ENCODE peak calls at places on chromosomes 16 and 17, in eight cellular contexts. O, Q, X, I, Y, C, D and B are unnamed samples.

GRCh38 chr16:19912445-19913305 is 28.0 kb upstream of the GPRC5B start:
- DNase-seq in O (no peak), Q (no peak), X (no peak), I (no peak), Y (no peak), C (no peak), D (no peak), B (no peak)

GRCh38 chr16:83781-84615 is 6.0 kb downstream of the MPG start:
- DNase-seq in O (no peak), Q (no peak), X (no peak), I (no peak), Y (no peak), C (no peak), D (peak), B (no peak)

GRCh38 chr17:50689956-50690886 is 17.5 kb downstream of the ANKRD40 start:
- DNase-seq in O (peak), Q (no peak), X (no peak), I (peak), Y (no peak), C (no peak), D (no peak), B (peak)

GRCh38 chr16:30510392-30510938 is 15.9 kb downstream of the ZNF768 start:
- DNase-seq in O (no peak), Q (no peak), X (no peak), I (no peak), Y (no peak), C (no peak), D (no peak), B (no peak)

GRCh38 chr16:56610017-56610608 is 1.7 kb downstream of the MT2A start:
- DNase-seq in O (peak), Q (peak), X (peak), I (peak), Y (no peak), C (peak), D (no peak), B (peak)

GRCh38 chr17:44607836-44608690 is 48.2 kb upstream of the MEIOC start:
- DNase-seq in O (no peak), Q (no peak), X (no peak), I (no peak), Y (peak), C (no peak), D (peak), B (no peak)

GRCh38 chr16:17072104-17072503 is 398.7 kb downstream of the XYLT1 start:
- DNase-seq in O (no peak), Q (no peak), X (no peak), I (no peak), Y (no peak), C (no peak), D (no peak), B (peak)

GRCh38 chr17:40615989-40616476 is 31.6 kb downstream of the SMARCE1 start:
- DNase-seq in O (no peak), Q (no peak), X (no peak), I (no peak), Y (no peak), C (no peak), D (no peak), B (no peak)

GRCh38 chr17:21573961-21574610 is 118.2 kb upstream of the KCNJ18 start:
- DNase-seq in O (peak), Q (no peak), X (no peak), I (peak), Y (peak), C (no peak), D (no peak), B (peak)

GRCh38 chr16:2751577-2752034 is 832 bp upstream of the SRRM2 start:
- DNase-seq in O (no peak), Q (no peak), X (no peak), I (no peak), Y (no peak), C (no peak), D (peak), B (no peak)